ENCODE peak calls at places on chromosomes 11 and 22, in five cellular contexts. C is T-helper 1 cell, D is HEK293T, G is Calu3, K is NCI-H1417. W is an unnamed sample.

GRCh38 chr22:42881982-42882656 is 25.0 kb upstream of the ARFGAP3 start:
- DNase-seq in D (no peak), C (no peak), G (no peak), K (no peak), W (no peak)

GRCh38 chr11:22561283-22561682 is 64.3 kb downstream of the FANCF start:
- DNase-seq in G (no peak), K (no peak), D (no peak), C (no peak), W (no peak)

GRCh38 chr11:115409691-115410220 is 94.5 kb downstream of the CADM1 start:
- DNase-seq in D (peak), C (no peak), G (no peak), K (peak), W (peak)

GRCh38 chr11:76838422-76839068 is 22.2 kb upstream of the ACER3 start:
- DNase-seq in C (no peak), K (no peak), D (no peak), G (no peak), W (no peak)

GRCh38 chr11:128351168-128351567 is 236.2 kb downstream of the ETS1 start:
- DNase-seq in G (no peak), C (no peak), D (no peak), K (no peak), W (no peak)

GRCh38 chr11:65569164-65569972 is 909 bp upstream of the ZNRD2 start:
- DNase-seq in G (no peak), C (no peak), D (no peak), K (no peak), W (peak)

GRCh38 chr11:36945384-36945783 is 347.3 kb upstream of the RAG2 start:
- DNase-seq in D (no peak), C (no peak), G (no peak), K (no peak), W (no peak)

GRCh38 chr11:67576742-67577475 is 6.7 kb upstream of the GSTP1 start:
- DNase-seq in D (no peak), C (no peak), G (no peak), K (no peak), W (no peak)

GRCh38 chr11:47437746-47438418 is 11.1 kb downstream of the RAPSN start:
- DNase-seq in K (no peak), D (no peak), C (no peak), G (no peak), W (no peak)

GRCh38 chr11:19382131-19382611 is 141.4 kb upstream of the E2F8 start:
- DNase-seq in K (no peak), C (no peak), G (no peak), D (no peak), W (no peak)

GRCh38 chr22:25013634-25014033 is 61.1 kb downstream of the KIAA1671 start:
- DNase-seq in C (no peak), K (no peak), D (peak), G (no peak), W (no peak)

GRCh38 chr11:33534575-33534974 is 166.1 kb downstream of the C11orf91 start:
- DNase-seq in K (no peak), C (no peak), D (no peak), G (no peak), W (no peak)

GRCh38 chr11:83042966-83043711 is 28.6 kb downstream of the RAB30 start:
- DNase-seq in C (no peak), K (no peak), D (no peak), G (no peak), W (no peak)

GRCh38 chr22:36775589-36775965 is 342 bp downstream of the IFT27 start:
- DNase-seq in D (peak), G (peak), C (peak), K (peak), W (no peak)

W was measured in NCI-H774.